ENCODE peak calls at places on chromosome 13, in eight cellular contexts. H is hepatocyte, E is stomach, F is fibroblast of lung, M is uterus, G is dorsolateral prefrontal cortex, O is GM23338, C is right lobe of liver. K is an unnamed sample.
A peak's percentile ranks its signal among the peaks of the same experiment; 100 is the strongest.

GRCh38 chr13:53060840-53061485 is 32.4 kb downstream of the OLFM4 start:
- DNase-seq in E (no peak), O (no peak), G (no peak), M (no peak), C (no peak), H (no peak), F (no peak), K (no peak)

GRCh38 chr13:95494082-95494681 is 58.3 kb upstream of the CLDN10 start:
- DNase-seq in H (peak; percentile 66), O (peak; percentile 77), M (no peak), C (no peak), G (no peak), E (no peak), F (peak; percentile 76), K (peak; percentile 40)

GRCh38 chr13:32851083-32852064 is 164.8 kb upstream of the KL start:
- DNase-seq in F (no peak), C (no peak), M (no peak), G (no peak), E (no peak), H (no peak), O (no peak), K (no peak)

GRCh38 chr13:94674609-94675348 is 37.6 kb downstream of the SOX21 start:
- DNase-seq in F (peak; percentile 50), C (peak; percentile 53), M (no peak), O (peak; percentile 94), E (peak; percentile 67), G (no peak), H (peak; percentile 78), K (no peak)

GRCh38 chr13:45850020-45850613 is 1.4 kb downstream of the SIAH3 start:
- DNase-seq in H (no peak), G (no peak), F (no peak), C (no peak), M (no peak), O (peak; percentile 64), E (no peak), K (no peak)

GRCh38 chr13:90416519-90416918 is 931.0 kb upstream of the MIR17HG start:
- DNase-seq in F (peak; percentile 5), C (no peak), G (no peak), E (no peak), M (no peak), H (no peak), O (no peak), K (peak; percentile 18)

GRCh38 chr13:109720758-109721184 is 65.6 kb downstream of the IRS2 start:
- DNase-seq in M (no peak), H (no peak), G (no peak), F (no peak), O (no peak), E (peak; percentile 55), C (peak; percentile 82), K (no peak)

GRCh38 chr13:49040872-49041271 is 65.2 kb downstream of the FNDC3A start:
- DNase-seq in C (no peak), E (no peak), O (no peak), F (no peak), H (no peak), M (no peak), G (no peak), K (no peak)

GRCh38 chr13:80101040-80101439 is 239.9 kb downstream of the SPRY2 start:
- DNase-seq in H (peak; percentile 10), O (no peak), G (no peak), F (no peak), C (no peak), E (no peak), M (no peak), K (no peak)

GRCh38 chr13:50990540-50991506 is 81.2 kb downstream of the RNASEH2B start:
- DNase-seq in M (peak; percentile 84), C (no peak), E (no peak), G (peak; percentile 69), O (peak; percentile 44), H (peak; percentile 69), F (peak; percentile 80), K (no peak)

GRCh38 chr13:75788494-75788991 is 152.4 kb downstream of the LMO7 start:
- DNase-seq in C (no peak), F (peak; percentile 90), G (no peak), O (no peak), M (no peak), H (no peak), E (peak; percentile 52), K (no peak)

GRCh38 chr13:110240943-110241342 is 66.0 kb downstream of the COL4A1 start:
- DNase-seq in O (no peak), G (no peak), F (no peak), M (no peak), E (no peak), H (no peak), C (no peak), K (no peak)

GRCh38 chr13:109747524-109747923 is 38.9 kb downstream of the IRS2 start:
- DNase-seq in F (peak; percentile 21), E (no peak), H (no peak), C (no peak), M (no peak), O (no peak), G (no peak), K (no peak)

GRCh38 chr13:98419786-98420559 is 156.9 kb downstream of the STK24 start:
- DNase-seq in E (no peak), M (no peak), H (no peak), F (no peak), O (no peak), G (no peak), C (no peak), K (no peak)

GRCh38 chr13:74289130-74289529 is 154.9 kb upstream of the KLF12 start:
- DNase-seq in G (no peak), C (no peak), E (no peak), M (no peak), H (no peak), O (no peak), F (no peak), K (no peak)

GRCh38 chr13:74290324-74290773 is 156.1 kb upstream of the KLF12 start:
- DNase-seq in F (peak; percentile 77), C (peak; percentile 44), G (no peak), O (peak; percentile 93), M (peak; percentile 40), H (peak; percentile 54), E (no peak), K (peak; percentile 93)

GRCh38 chr13:74287672-74288169 is 153.5 kb upstream of the KLF12 start:
- DNase-seq in E (peak; percentile 90), O (peak; percentile 90), G (peak; percentile 87), C (peak; percentile 98), M (peak; percentile 76), H (peak; percentile 89), F (peak; percentile 90), K (peak; percentile 92)

GRCh38 chr13:74289861-74290260 is 155.7 kb upstream of the KLF12 start:
- DNase-seq in F (no peak), G (no peak), C (no peak), H (no peak), M (no peak), O (no peak), E (no peak), K (no peak)

GRCh38 chr13:74288361-74288911 is 154.2 kb upstream of the KLF12 start:
- DNase-seq in E (peak; percentile 33), H (peak; percentile 46), G (peak; percentile 42), F (peak; percentile 14), M (peak; percentile 25), O (peak; percentile 46), C (peak; percentile 65), K (no peak)
- H3K4me3 ChIP-seq in E (peak overlapping the region; percentile 19), H (no peak overlapping the region), G (peak overlapping the region; percentile 62), F (peak overlapping the region; percentile 12), M (no peak overlapping the region), O (no peak overlapping the region), C (peak overlapping the region; percentile 51), K (peak overlapping the region; percentile 55)

GRCh38 chr13:43157796-43158195 is 134.4 kb downstream of the DNAJC15 start:
- DNase-seq in O (no peak), M (no peak), F (no peak), G (no peak), C (no peak), H (no peak), E (no peak), K (no peak)
- TF ChIP-seq CTCF in O (no peak), M (no peak), F (no peak), G (no peak), C (no peak), H (no peak), E (no peak), K (no peak)

GRCh38 chr13:108495686-108496363 is 133.6 kb upstream of the MYO16 start:
- DNase-seq in G (no peak), M (no peak), E (no peak), O (peak; percentile 64), C (no peak), H (peak; percentile 21), F (peak; percentile 16), K (no peak)

GRCh38 chr13:108496364-108497215 is 132.8 kb upstream of the MYO16 start:
- DNase-seq in O (peak; percentile 44), C (no peak), H (peak; percentile 5), E (no peak), M (no peak), G (no peak), F (peak; percentile 16), K (no peak)

DNA sequence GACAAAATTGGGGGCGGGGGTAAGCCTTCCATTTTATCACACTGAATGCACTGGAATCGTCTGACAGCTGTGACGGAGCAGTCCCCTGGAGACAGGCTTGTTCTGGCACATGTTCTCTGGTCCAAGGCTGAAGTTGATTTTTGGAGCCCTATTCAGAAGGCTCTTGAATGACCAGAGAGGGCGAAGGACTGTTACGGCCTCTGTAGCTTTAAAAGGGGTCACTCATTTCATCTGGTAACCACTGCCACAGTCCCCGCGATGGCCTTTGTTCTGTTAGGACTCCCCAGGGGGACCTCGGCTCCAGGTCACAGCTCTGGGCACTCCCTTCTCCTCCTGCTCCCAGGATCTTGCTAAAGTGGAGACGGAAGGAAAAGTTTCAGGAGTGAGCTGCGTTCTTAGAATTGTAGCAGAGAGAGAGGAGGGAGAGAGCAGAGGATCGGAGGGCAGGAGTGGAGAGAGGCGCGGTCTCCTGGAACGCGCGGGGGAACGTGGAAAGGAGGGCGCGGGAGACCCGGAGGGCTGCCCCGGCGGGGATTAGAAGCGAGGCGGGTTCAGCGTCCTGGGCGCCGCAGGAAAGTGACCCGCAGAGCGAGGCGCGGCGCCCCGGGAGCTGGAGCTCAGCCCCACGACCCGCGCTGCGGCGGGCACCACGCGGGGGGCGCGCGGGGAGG is 134.3 kb upstream of the MYO16 start:
- DNase-seq in O (peak; percentile 41), F (peak; percentile 11), M (no peak), C (no peak), H (peak; percentile 7), E (no peak), G (no peak), K (no peak)
- H3K4me3 ChIP-seq in O (peak overlapping the region; percentile 85), F (no peak overlapping the region), M (no peak overlapping the region), C (no peak overlapping the region), H (peak overlapping the region; percentile 29), E (peak overlapping the region; percentile 32), G (peak overlapping the region; percentile 36), K (no peak overlapping the region)

GRCh38 chr13:38090913-38091312 is 221.3 kb upstream of the TRPC4 start:
- DNase-seq in F (no peak), M (no peak), G (no peak), C (no peak), E (no peak), H (no peak), O (no peak), K (no peak)

GRCh38 chr13:38086721-38087120 is 217.1 kb upstream of the TRPC4 start:
- DNase-seq in H (no peak), G (no peak), E (no peak), C (no peak), M (no peak), F (no peak), O (no peak), K (no peak)

DNA sequence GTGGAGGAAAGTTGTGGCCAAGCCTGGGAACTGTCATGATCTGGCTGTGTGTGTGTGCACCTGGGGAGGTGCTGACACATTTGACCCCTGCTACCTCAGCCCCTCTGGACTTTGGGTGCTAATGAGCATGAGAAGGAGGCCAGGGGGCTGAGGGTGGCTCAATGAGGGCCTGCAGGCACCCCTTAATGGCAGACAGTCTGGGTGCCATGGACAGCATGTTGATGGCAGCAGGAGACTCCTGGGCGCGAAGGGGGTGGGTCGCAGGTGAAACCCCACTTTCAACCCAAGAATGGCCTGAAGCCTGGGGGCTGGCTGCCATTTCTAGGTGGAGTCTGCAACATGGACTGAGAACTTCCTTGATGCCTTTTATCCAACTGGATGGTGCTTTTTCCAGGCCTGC is 216.4 kb upstream of the TRPC4 start:
- DNase-seq in C (no peak), F (no peak), M (no peak), O (no peak), E (no peak), H (no peak), G (no peak), K (no peak)
- TF ChIP-seq CTCF in C (no peak), F (no peak), M (no peak), O (no peak), E (no peak), H (no peak), G (no peak), K (no peak)